ENCODE peak calls at places on chromosomes 13 and 19, in eight cellular contexts. B is head of caudate nucleus; L is CD8-positive, alpha-beta memory T cell; N is T-helper 17 cell; D is H9; T is GM23338; K is NCI-H146; E is naive thymus-derived CD8-positive, alpha-beta T cell. J is an unnamed sample.

GRCh38 chr13:99067160-99067985 is 89.5 kb upstream of the DOCK9 start:
- DNase-seq in E (no peak), D (no peak), T (no peak), L (no peak), N (no peak), K (no peak), B (no peak), J (peak; percentile 48)

GRCh38 chr13:77233159-77233558 is 93.7 kb downstream of the MYCBP2 start:
- DNase-seq in T (no peak), N (no peak), D (no peak), B (no peak), L (no peak), K (no peak), E (no peak), J (no peak)

GRCh38 chr19:2561221-2561620 is 85.3 kb downstream of the GADD45B start:
- DNase-seq in D (no peak), N (no peak), B (no peak), L (no peak), E (no peak), K (no peak), T (no peak), J (no peak)

GRCh38 chr13:47420012-47420411 is 523.2 kb upstream of the HTR2A start:
- DNase-seq in K (no peak), T (no peak), N (no peak), L (no peak), D (no peak), B (no peak), E (no peak), J (no peak)

GRCh38 chr13:50358715-50359367 is 343.6 kb downstream of the KCNRG start:
- DNase-seq in L (no peak), T (no peak), B (no peak), N (no peak), E (no peak), D (no peak), K (no peak), J (no peak)

GRCh38 chr19:35816262-35816661 is 3.6 kb upstream of the PRODH2 start:
- DNase-seq in K (peak; percentile 47), T (peak; percentile 77), L (no peak), N (no peak), E (no peak), B (no peak), D (peak; percentile 67), J (no peak)

GRCh38 chr13:114032121-114032799 is 58.4 kb upstream of the C13orf46 start:
- DNase-seq in B (no peak), T (no peak), L (no peak), E (no peak), D (no peak), K (no peak), N (no peak), J (peak; percentile 45)

GRCh38 chr19:10815969-10816635 is 19.9 kb downstream of the TMED1 start:
- DNase-seq in B (no peak), E (no peak), T (peak; percentile 13), D (no peak), K (no peak), N (no peak), L (no peak), J (peak; percentile 72)

GRCh38 chr19:5171711-5172110 is 168.9 kb downstream of the PTPRS start:
- DNase-seq in L (no peak), D (no peak), B (no peak), K (no peak), N (no peak), E (no peak), T (no peak), J (no peak)

GRCh38 chr13:113742000-113742441 is 17.0 kb upstream of the TMEM255B start:
- DNase-seq in L (no peak), T (peak; percentile 62), B (peak; percentile 32), K (no peak), D (peak; percentile 63), E (peak; percentile 13), N (no peak), J (peak; percentile 78)

GRCh38 chr13:89520468-89520867 is 1827.0 kb upstream of the MIR17HG start:
- DNase-seq in B (no peak), K (no peak), E (no peak), D (no peak), L (no peak), N (no peak), T (no peak), J (no peak)

GRCh38 chr19:28401739-28402138 is 811.2 kb downstream of the UQCRFS1 start:
- DNase-seq in E (no peak), N (no peak), B (no peak), T (no peak), L (no peak), D (no peak), K (no peak), J (no peak)

GRCh38 chr19:43699506-43700367 is 16.1 kb upstream of the IRGC start:
- DNase-seq in E (peak; percentile 3), T (peak; percentile 93), D (peak; percentile 85), L (no peak), N (no peak), B (peak; percentile 68), K (peak; percentile 56), J (no peak)

GRCh38 chr13:24528816-24529398 is 16.3 kb upstream of the PARP4 start:
- DNase-seq in N (no peak), E (no peak), B (no peak), L (no peak), D (no peak), K (no peak), T (peak; percentile 78), J (no peak)

GRCh38 chr13:109192306-109192705 is 562.9 kb downstream of the MYO16 start:
- DNase-seq in T (no peak), K (no peak), L (no peak), B (no peak), N (no peak), D (no peak), E (no peak), J (no peak)

GRCh38 chr19:3837332-3837731 is 31.5 kb downstream of the ZFR2 start:
- DNase-seq in K (no peak), D (no peak), N (no peak), L (no peak), B (no peak), E (no peak), T (no peak), J (no peak)

J was measured in adipocyte.